ENCODE peak calls at places on chromosomes 2 and 18, in eight cellular contexts. G, P, B, D, Q, I, Y and S are unnamed samples.
A peak's percentile ranks its signal among the peaks of the same experiment; 100 is the strongest.

GRCh38 chr2:23452853-23453420 is 68.0 kb downstream of the KLHL29 start:
- DNase-seq in G (no peak), P (no peak), B (no peak), D (no peak), Q (no peak), I (peak; percentile 47), Y (peak; percentile 85), S (peak; percentile 31)

GRCh38 chr2:57516740-57517340 is 529.8 kb upstream of the VRK2 start:
- DNase-seq in G (peak; percentile 13), P (peak; percentile 5), B (no peak), D (peak; percentile 56), Q (no peak), I (peak; percentile 47), Y (peak; percentile 63), S (peak; percentile 47)

GRCh38 chr2:206051912-206052311 is 34.1 kb downstream of the INO80D start:
- DNase-seq in G (no peak), P (no peak), B (no peak), D (no peak), Q (no peak), I (no peak), Y (no peak), S (no peak)

GRCh38 chr2:3539836-3540235 is 18.3 kb downstream of the RNASEH1 start:
- DNase-seq in G (no peak), P (no peak), B (no peak), D (no peak), Q (no peak), I (no peak), Y (no peak), S (no peak)

GRCh38 chr18:61398961-61399632 is 65.9 kb downstream of the CDH20 start:
- DNase-seq in G (no peak), P (no peak), B (no peak), D (no peak), Q (no peak), I (peak; percentile 65), Y (no peak), S (no peak)

GRCh38 chr18:22348521-22349316 is 69.0 kb downstream of the CTAGE1 start:
- DNase-seq in G (no peak), P (peak; percentile 41), B (no peak), D (peak; percentile 68), Q (peak; percentile 75), I (peak; percentile 42), Y (no peak), S (no peak)

GRCh38 chr2:227848586-227848985 is 22.8 kb upstream of the DAW1 start:
- DNase-seq in G (peak; percentile 33), P (no peak), B (no peak), D (peak; percentile 96), Q (no peak), I (no peak), Y (no peak), S (peak; percentile 68)

GRCh38 chr2:111252436-111252835 is 131.7 kb downstream of the BCL2L11 start:
- DNase-seq in G (no peak), P (no peak), B (no peak), D (peak; percentile 44), Q (no peak), I (peak; percentile 25), Y (no peak), S (no peak)

GRCh38 chr2:218981390-218982311 is 3.3 kb downstream of the FEV start:
- DNase-seq in G (no peak), P (no peak), B (no peak), D (peak; percentile 20), Q (no peak), I (peak; percentile 12), Y (peak; percentile 44), S (peak; percentile 51)

GRCh38 chr2:216881411-216881810 is 21.5 kb upstream of the TNP1 start:
- DNase-seq in G (no peak), P (no peak), B (no peak), D (no peak), Q (no peak), I (no peak), Y (no peak), S (no peak)

GRCh38 chr18:7593194-7593819 is 26.2 kb downstream of the PTPRM start:
- DNase-seq in G (no peak), P (no peak), B (no peak), D (no peak), Q (no peak), I (no peak), Y (no peak), S (no peak)

GRCh38 chr2:236507393-236508085 is 62.1 kb upstream of the ACKR3 start:
- DNase-seq in G (no peak), P (no peak), B (peak; percentile 33), D (peak; percentile 71), Q (peak; percentile 33), I (no peak), Y (no peak), S (peak; percentile 80)

GRCh38 chr18:59005266-59005665 is 134.4 kb upstream of the SEC11C start:
- DNase-seq in G (no peak), P (peak; percentile 49), B (no peak), D (no peak), Q (peak; percentile 26), I (peak; percentile 42), Y (no peak), S (no peak)

GRCh38 chr2:164661349-164661748 is 40.1 kb upstream of the GRB14 start:
- DNase-seq in G (peak; percentile 19), P (no peak), B (no peak), D (peak; percentile 56), Q (no peak), I (peak; percentile 1), Y (no peak), S (no peak)

GRCh38 chr2:26459991-26460612 is 17.8 kb downstream of the OTOF start:
- DNase-seq in G (no peak), P (no peak), B (no peak), D (no peak), Q (no peak), I (no peak), Y (no peak), S (no peak)

GRCh38 chr2:224133387-224133786 is 94.3 kb upstream of the SERPINE2 start:
- DNase-seq in G (no peak), P (no peak), B (no peak), D (no peak), Q (no peak), I (no peak), Y (no peak), S (no peak)

GRCh38 chr18:11849279-11849678 is 1.9 kb upstream of the CHMP1B start:
- DNase-seq in G (no peak), P (no peak), B (no peak), D (no peak), Q (no peak), I (no peak), Y (no peak), S (no peak)

GRCh38 chr18:11850821-11851155 is 425 bp upstream of the CHMP1B start:
- DNase-seq in G (peak; percentile 52), P (no peak), B (no peak), D (peak; percentile 47), Q (no peak), I (no peak), Y (no peak), S (peak; percentile 38)

GRCh38 chr18:11851156-11852047 is at the start of gene CHMP1B:
- DNase-seq in G (peak; percentile 66), P (peak; percentile 87), B (peak; percentile 98), D (peak; percentile 90), Q (peak; percentile 98), I (peak; percentile 98), Y (peak; percentile 98), S (peak; percentile 93)

GRCh38 chr18:11852048-11852341 is 782 bp downstream of the CHMP1B start:
- DNase-seq in G (no peak), P (no peak), B (no peak), D (no peak), Q (no peak), I (no peak), Y (no peak), S (no peak)

DNA sequence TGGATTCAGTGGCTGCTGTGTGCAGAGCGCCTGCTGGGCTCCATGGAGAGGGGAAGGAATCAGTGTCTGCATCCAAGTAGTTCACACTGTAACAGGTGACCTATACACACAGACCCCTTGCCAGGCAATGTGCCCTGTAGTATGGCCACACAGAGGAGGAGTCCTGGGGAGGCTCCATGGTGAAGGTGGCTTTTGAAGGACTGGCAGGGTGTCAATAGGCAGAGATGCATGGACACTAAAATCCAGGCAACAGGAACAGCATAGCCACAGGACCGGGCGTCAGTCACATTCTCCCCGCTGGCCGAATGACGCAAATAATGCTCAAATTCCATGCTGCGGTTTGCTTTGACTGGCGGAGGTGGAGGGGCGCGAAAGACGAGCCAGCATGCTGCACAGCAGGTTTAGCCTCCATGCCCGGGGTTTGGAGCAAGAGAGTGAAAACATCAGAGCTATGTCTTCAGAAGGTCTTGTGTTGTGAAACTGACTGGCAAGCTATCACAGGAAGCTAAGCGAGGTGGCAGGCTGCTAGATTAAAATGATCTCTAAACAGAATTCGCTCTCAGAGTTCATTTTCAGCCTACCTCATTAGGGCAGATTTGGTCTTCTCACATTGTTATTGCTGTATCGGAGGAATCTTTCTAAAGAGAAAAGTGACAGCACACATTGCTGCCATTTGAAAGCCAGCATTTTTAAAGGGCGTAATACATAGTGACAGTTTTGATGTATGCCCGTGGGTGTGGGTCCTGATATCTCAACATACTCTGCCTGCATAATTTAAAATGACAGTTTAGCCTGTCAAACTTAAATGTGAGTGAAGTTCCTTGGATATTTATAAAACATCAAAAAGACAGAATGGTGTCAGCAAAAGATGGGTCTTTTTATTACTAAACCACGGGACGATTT is 1.1 kb upstream of the CHMP1B start:
- DNase-seq in G (peak; percentile 52), P (peak; percentile 77), B (peak; percentile 63), D (peak; percentile 88), Q (peak; percentile 76), I (peak; percentile 96), Y (peak; percentile 75), S (no peak)
- TF ChIP-seq CTCF in G (no peak), P (no peak), B (no peak), D (no peak), Q (no peak), I (no peak), Y (no peak), S (no peak)

GRCh38 chr2:106581755-106582430 is 94.7 kb downstream of the CD8B2 start:
- DNase-seq in G (no peak), P (no peak), B (peak; percentile 24), D (peak; percentile 55), Q (peak; percentile 31), I (peak; percentile 49), Y (peak; percentile 55), S (peak; percentile 44)
- TF ChIP-seq CTCF in G (no peak), P (peak; percentile 65), B (no peak), D (peak; percentile 47), Q (no peak), I (peak; percentile 38), Y (peak; percentile 13), S (no peak)

GRCh38 chr2:100292022-100292580 is 30.2 kb downstream of the LONRF2 start:
- DNase-seq in G (peak; percentile 71), P (peak; percentile 75), B (peak; percentile 27), D (peak; percentile 88), Q (peak; percentile 92), I (peak; percentile 96), Y (peak; percentile 99), S (no peak)
- TF ChIP-seq CTCF in G (peak; percentile 26), P (peak; percentile 8), B (no peak), D (peak; percentile 14), Q (peak; percentile 8), I (peak; percentile 23), Y (peak; percentile 10), S (no peak)

GRCh38 chr2:190344275-190344827 is 962 bp downstream of the INPP1 start:
- DNase-seq in G (no peak), P (no peak), B (peak; percentile 57), D (no peak), Q (peak; percentile 66), I (no peak), Y (peak; percentile 71), S (peak; percentile 69)
- TF ChIP-seq CTCF in G (peak; percentile 40), P (peak; percentile 27), B (peak; percentile 61), D (peak; percentile 45), Q (peak; percentile 37), I (no peak), Y (peak; percentile 33), S (peak; percentile 58)